ENCODE peak calls at places on chromosomes 11 and 22, in six cellular contexts. One of them, this sample, is unnamed.

GRCh38 chr11:57425565-57426438 is 1.1 kb downstream of the SLC43A3 start:
- DNase-seq in AG08395: peak; percentile 55
- DNase-seq in adipocyte: no peak
- DNase-seq in activated effector memory CD4-positive, alpha-beta T cell treated with anti-CD3 and anti-CD28 coated beads, Interleukin-2, amount 50 U/mL, for 16 hours: peak; percentile 65
- DNase-seq in NCI-H524: no peak
- DNase-seq in tibial artery: peak; percentile 84
- DNase-seq in this sample: peak; percentile 69

GRCh38 chr11:95443386-95443785 is 212.4 kb upstream of the SESN3 start:
- DNase-seq in AG08395: no peak
- DNase-seq in adipocyte: no peak
- DNase-seq in activated effector memory CD4-positive, alpha-beta T cell treated with anti-CD3 and anti-CD28 coated beads, Interleukin-2, amount 50 U/mL, for 16 hours: peak; percentile 67
- DNase-seq in NCI-H524: no peak
- DNase-seq in tibial artery: no peak
- DNase-seq in this sample: no peak

GRCh38 chr11:55942785-55943392 is 6.7 kb upstream of the OR5I1 start:
- DNase-seq in AG08395: peak; percentile 2
- DNase-seq in adipocyte: peak; percentile 59
- DNase-seq in activated effector memory CD4-positive, alpha-beta T cell treated with anti-CD3 and anti-CD28 coated beads, Interleukin-2, amount 50 U/mL, for 16 hours: no peak
- DNase-seq in NCI-H524: no peak
- DNase-seq in tibial artery: no peak
- DNase-seq in this sample: peak; percentile 30

GRCh38 chr11:106493751-106494150 is 416.3 kb downstream of the AASDHPPT start:
- DNase-seq in AG08395: no peak
- DNase-seq in adipocyte: peak; percentile 66
- DNase-seq in activated effector memory CD4-positive, alpha-beta T cell treated with anti-CD3 and anti-CD28 coated beads, Interleukin-2, amount 50 U/mL, for 16 hours: no peak
- DNase-seq in NCI-H524: no peak
- DNase-seq in tibial artery: no peak
- DNase-seq in this sample: no peak

GRCh38 chr11:112613051-112613972 is 347.9 kb upstream of the NCAM1 start:
- DNase-seq in AG08395: peak; percentile 71
- DNase-seq in adipocyte: peak; percentile 5
- DNase-seq in activated effector memory CD4-positive, alpha-beta T cell treated with anti-CD3 and anti-CD28 coated beads, Interleukin-2, amount 50 U/mL, for 16 hours: no peak
- DNase-seq in NCI-H524: peak; percentile 15
- DNase-seq in tibial artery: no peak
- DNase-seq in this sample: peak; percentile 86

GRCh38 chr22:46779023-46779422 is 16.6 kb downstream of the TBC1D22A start:
- DNase-seq in AG08395: no peak
- DNase-seq in adipocyte: no peak
- DNase-seq in activated effector memory CD4-positive, alpha-beta T cell treated with anti-CD3 and anti-CD28 coated beads, Interleukin-2, amount 50 U/mL, for 16 hours: no peak
- DNase-seq in NCI-H524: no peak
- DNase-seq in tibial artery: no peak
- DNase-seq in this sample: no peak

GRCh38 chr22:29636751-29637150 is 33.3 kb downstream of the NF2 start:
- DNase-seq in AG08395: no peak
- DNase-seq in adipocyte: no peak
- DNase-seq in activated effector memory CD4-positive, alpha-beta T cell treated with anti-CD3 and anti-CD28 coated beads, Interleukin-2, amount 50 U/mL, for 16 hours: no peak
- DNase-seq in NCI-H524: no peak
- DNase-seq in tibial artery: no peak
- DNase-seq in this sample: no peak

GRCh38 chr11:74085542-74085892 is 76.6 kb upstream of the UCP3 start:
- DNase-seq in AG08395: no peak
- DNase-seq in adipocyte: no peak
- DNase-seq in activated effector memory CD4-positive, alpha-beta T cell treated with anti-CD3 and anti-CD28 coated beads, Interleukin-2, amount 50 U/mL, for 16 hours: no peak
- DNase-seq in NCI-H524: no peak
- DNase-seq in tibial artery: peak; percentile 26
- DNase-seq in this sample: no peak

GRCh38 chr22:45731041-45731797 is 59.6 kb downstream of the ATXN10 start:
- DNase-seq in AG08395: peak; percentile 30
- DNase-seq in adipocyte: peak; percentile 42
- DNase-seq in activated effector memory CD4-positive, alpha-beta T cell treated with anti-CD3 and anti-CD28 coated beads, Interleukin-2, amount 50 U/mL, for 16 hours: no peak
- DNase-seq in NCI-H524: no peak
- DNase-seq in tibial artery: no peak
- DNase-seq in this sample: peak; percentile 44

GRCh38 chr11:42802211-42802918 is 509.4 kb upstream of the API5 start:
- DNase-seq in AG08395: no peak
- DNase-seq in adipocyte: no peak
- DNase-seq in activated effector memory CD4-positive, alpha-beta T cell treated with anti-CD3 and anti-CD28 coated beads, Interleukin-2, amount 50 U/mL, for 16 hours: no peak
- DNase-seq in NCI-H524: no peak
- DNase-seq in tibial artery: no peak
- DNase-seq in this sample: no peak

GRCh38 chr11:107257660-107258059 is 200.0 kb downstream of the CWF19L2 start:
- DNase-seq in AG08395: no peak
- DNase-seq in adipocyte: no peak
- DNase-seq in activated effector memory CD4-positive, alpha-beta T cell treated with anti-CD3 and anti-CD28 coated beads, Interleukin-2, amount 50 U/mL, for 16 hours: no peak
- DNase-seq in NCI-H524: no peak
- DNase-seq in tibial artery: no peak
- DNase-seq in this sample: no peak

GRCh38 chr22:29093980-29094379 is 21.1 kb downstream of the KREMEN1 start:
- DNase-seq in AG08395: peak; percentile 45
- DNase-seq in adipocyte: peak; percentile 54
- DNase-seq in activated effector memory CD4-positive, alpha-beta T cell treated with anti-CD3 and anti-CD28 coated beads, Interleukin-2, amount 50 U/mL, for 16 hours: no peak
- DNase-seq in NCI-H524: no peak
- DNase-seq in tibial artery: no peak
- DNase-seq in this sample: peak; percentile 57

GRCh38 chr11:76214186-76214585 is 7.9 kb upstream of the WNT11 start:
- DNase-seq in AG08395: no peak
- DNase-seq in adipocyte: no peak
- DNase-seq in activated effector memory CD4-positive, alpha-beta T cell treated with anti-CD3 and anti-CD28 coated beads, Interleukin-2, amount 50 U/mL, for 16 hours: no peak
- DNase-seq in NCI-H524: no peak
- DNase-seq in tibial artery: no peak
- DNase-seq in this sample: no peak

GRCh38 chr11:134949121-134949591 is 537.1 kb upstream of the B3GAT1 start:
- DNase-seq in AG08395: peak; percentile 83
- DNase-seq in adipocyte: peak; percentile 74
- DNase-seq in activated effector memory CD4-positive, alpha-beta T cell treated with anti-CD3 and anti-CD28 coated beads, Interleukin-2, amount 50 U/mL, for 16 hours: no peak
- DNase-seq in NCI-H524: no peak
- DNase-seq in tibial artery: peak; percentile 73
- DNase-seq in this sample: peak; percentile 53

GRCh38 chr11:108965602-108966001 is 300.7 kb downstream of the DDX10 start:
- DNase-seq in AG08395: peak; percentile 85
- DNase-seq in adipocyte: peak; percentile 38
- DNase-seq in activated effector memory CD4-positive, alpha-beta T cell treated with anti-CD3 and anti-CD28 coated beads, Interleukin-2, amount 50 U/mL, for 16 hours: no peak
- DNase-seq in NCI-H524: no peak
- DNase-seq in tibial artery: no peak
- DNase-seq in this sample: peak; percentile 63

GRCh38 chr11:942853-943252 is 17.2 kb downstream of the AP2A2 start:
- DNase-seq in AG08395: peak; percentile 40
- DNase-seq in adipocyte: peak; percentile 27
- DNase-seq in activated effector memory CD4-positive, alpha-beta T cell treated with anti-CD3 and anti-CD28 coated beads, Interleukin-2, amount 50 U/mL, for 16 hours: no peak
- DNase-seq in NCI-H524: no peak
- DNase-seq in tibial artery: no peak
- DNase-seq in this sample: peak; percentile 77

GRCh38 chr11:43746670-43747069 is 66.1 kb downstream of the HSD17B12 start:
- DNase-seq in AG08395: no peak
- DNase-seq in adipocyte: no peak
- DNase-seq in activated effector memory CD4-positive, alpha-beta T cell treated with anti-CD3 and anti-CD28 coated beads, Interleukin-2, amount 50 U/mL, for 16 hours: no peak
- DNase-seq in NCI-H524: no peak
- DNase-seq in tibial artery: no peak
- DNase-seq in this sample: no peak

GRCh38 chr22:19174106-19175025 is 4.2 kb downstream of the SLC25A1 start:
- DNase-seq in AG08395: peak; percentile 63
- DNase-seq in adipocyte: peak; percentile 56
- DNase-seq in activated effector memory CD4-positive, alpha-beta T cell treated with anti-CD3 and anti-CD28 coated beads, Interleukin-2, amount 50 U/mL, for 16 hours: no peak
- DNase-seq in NCI-H524: no peak
- DNase-seq in tibial artery: no peak
- DNase-seq in this sample: peak; percentile 78

GRCh38 chr22:37905534-37906363 is at the start of gene MICALL1:
- DNase-seq in AG08395: peak; percentile 78
- DNase-seq in adipocyte: peak; percentile 89
- DNase-seq in activated effector memory CD4-positive, alpha-beta T cell treated with anti-CD3 and anti-CD28 coated beads, Interleukin-2, amount 50 U/mL, for 16 hours: peak; percentile 88
- DNase-seq in NCI-H524: peak; percentile 13
- DNase-seq in tibial artery: peak; percentile 54
- DNase-seq in this sample: peak; percentile 94

GRCh38 chr11:131841028-131841427 is 470.6 kb downstream of the NTM start:
- DNase-seq in AG08395: no peak
- DNase-seq in adipocyte: peak; percentile 13
- DNase-seq in activated effector memory CD4-positive, alpha-beta T cell treated with anti-CD3 and anti-CD28 coated beads, Interleukin-2, amount 50 U/mL, for 16 hours: no peak
- DNase-seq in NCI-H524: no peak
- DNase-seq in tibial artery: no peak
- DNase-seq in this sample: no peak

GRCh38 chr11:65911682-65912568 is 6.9 kb downstream of the C11orf68 start:
- DNase-seq in AG08395: peak; percentile 93
- DNase-seq in adipocyte: peak; percentile 80
- DNase-seq in activated effector memory CD4-positive, alpha-beta T cell treated with anti-CD3 and anti-CD28 coated beads, Interleukin-2, amount 50 U/mL, for 16 hours: no peak
- DNase-seq in NCI-H524: peak; percentile 45
- DNase-seq in tibial artery: peak; percentile 80
- DNase-seq in this sample: peak; percentile 84

GRCh38 chr22:35547993-35548761 is 7.5 kb downstream of the RASD2 start:
- DNase-seq in AG08395: no peak
- DNase-seq in adipocyte: no peak
- DNase-seq in activated effector memory CD4-positive, alpha-beta T cell treated with anti-CD3 and anti-CD28 coated beads, Interleukin-2, amount 50 U/mL, for 16 hours: no peak
- DNase-seq in NCI-H524: no peak
- DNase-seq in tibial artery: no peak
- DNase-seq in this sample: no peak

GRCh38 chr11:28350216-28350615 is 242.0 kb downstream of the METTL15 start:
- DNase-seq in AG08395: no peak
- DNase-seq in adipocyte: peak; percentile 11
- DNase-seq in activated effector memory CD4-positive, alpha-beta T cell treated with anti-CD3 and anti-CD28 coated beads, Interleukin-2, amount 50 U/mL, for 16 hours: no peak
- DNase-seq in NCI-H524: no peak
- DNase-seq in tibial artery: no peak
- DNase-seq in this sample: no peak

GRCh38 chr11:117840881-117841581 is 16.5 kb upstream of the FXYD2 start:
- DNase-seq in AG08395: no peak
- DNase-seq in adipocyte: no peak
- DNase-seq in activated effector memory CD4-positive, alpha-beta T cell treated with anti-CD3 and anti-CD28 coated beads, Interleukin-2, amount 50 U/mL, for 16 hours: peak; percentile 44
- DNase-seq in NCI-H524: no peak
- DNase-seq in tibial artery: no peak
- DNase-seq in this sample: no peak

GRCh38 chr11:112811781-112812180 is 149.4 kb upstream of the NCAM1 start:
- DNase-seq in AG08395: no peak
- DNase-seq in adipocyte: no peak
- DNase-seq in activated effector memory CD4-positive, alpha-beta T cell treated with anti-CD3 and anti-CD28 coated beads, Interleukin-2, amount 50 U/mL, for 16 hours: no peak
- DNase-seq in NCI-H524: no peak
- DNase-seq in tibial artery: no peak
- DNase-seq in this sample: no peak

GRCh38 chr11:77699425-77699824 is 61.8 kb upstream of the CLNS1A start:
- DNase-seq in AG08395: no peak
- DNase-seq in adipocyte: no peak
- DNase-seq in activated effector memory CD4-positive, alpha-beta T cell treated with anti-CD3 and anti-CD28 coated beads, Interleukin-2, amount 50 U/mL, for 16 hours: no peak
- DNase-seq in NCI-H524: no peak
- DNase-seq in tibial artery: no peak
- DNase-seq in this sample: no peak

GRCh38 chr11:59841514-59841913 is 3.8 kb downstream of the CBLIF start:
- DNase-seq in AG08395: no peak
- DNase-seq in adipocyte: no peak
- DNase-seq in activated effector memory CD4-positive, alpha-beta T cell treated with anti-CD3 and anti-CD28 coated beads, Interleukin-2, amount 50 U/mL, for 16 hours: no peak
- DNase-seq in NCI-H524: no peak
- DNase-seq in tibial artery: no peak
- DNase-seq in this sample: no peak

GRCh38 chr11:26231252-26231661 is 100.7 kb upstream of the ANO3 start:
- DNase-seq in AG08395: peak; percentile 63
- DNase-seq in adipocyte: peak; percentile 57
- DNase-seq in activated effector memory CD4-positive, alpha-beta T cell treated with anti-CD3 and anti-CD28 coated beads, Interleukin-2, amount 50 U/mL, for 16 hours: no peak
- DNase-seq in NCI-H524: no peak
- DNase-seq in tibial artery: no peak
- DNase-seq in this sample: peak; percentile 52

GRCh38 chr22:44523981-44524759 is 26.1 kb upstream of the RTL6 start:
- DNase-seq in AG08395: peak; percentile 92
- DNase-seq in adipocyte: peak; percentile 92
- DNase-seq in activated effector memory CD4-positive, alpha-beta T cell treated with anti-CD3 and anti-CD28 coated beads, Interleukin-2, amount 50 U/mL, for 16 hours: peak; percentile 25
- DNase-seq in NCI-H524: peak; percentile 98
- DNase-seq in tibial artery: no peak
- DNase-seq in this sample: peak; percentile 86

GRCh38 chr11:3644817-3645235 is at the start of gene ART1:
- DNase-seq in AG08395: no peak
- DNase-seq in adipocyte: no peak
- DNase-seq in activated effector memory CD4-positive, alpha-beta T cell treated with anti-CD3 and anti-CD28 coated beads, Interleukin-2, amount 50 U/mL, for 16 hours: no peak
- DNase-seq in NCI-H524: no peak
- DNase-seq in tibial artery: no peak
- DNase-seq in this sample: no peak

GRCh38 chr11:112277937-112278336 is 17.3 kb upstream of the PLET1 start:
- DNase-seq in AG08395: peak; percentile 21
- DNase-seq in adipocyte: peak; percentile 64
- DNase-seq in activated effector memory CD4-positive, alpha-beta T cell treated with anti-CD3 and anti-CD28 coated beads, Interleukin-2, amount 50 U/mL, for 16 hours: no peak
- DNase-seq in NCI-H524: no peak
- DNase-seq in tibial artery: no peak
- DNase-seq in this sample: peak; percentile 41

GRCh38 chr11:571802-572185 is 4.5 kb upstream of the PHRF1 start:
- DNase-seq in AG08395: no peak
- DNase-seq in adipocyte: no peak
- DNase-seq in activated effector memory CD4-positive, alpha-beta T cell treated with anti-CD3 and anti-CD28 coated beads, Interleukin-2, amount 50 U/mL, for 16 hours: no peak
- DNase-seq in NCI-H524: no peak
- DNase-seq in tibial artery: no peak
- DNase-seq in this sample: no peak

GRCh38 chr22:27318516-27318915 is 483.0 kb downstream of the MN1 start:
- DNase-seq in AG08395: peak; percentile 69
- DNase-seq in adipocyte: peak; percentile 88
- DNase-seq in activated effector memory CD4-positive, alpha-beta T cell treated with anti-CD3 and anti-CD28 coated beads, Interleukin-2, amount 50 U/mL, for 16 hours: no peak
- DNase-seq in NCI-H524: no peak
- DNase-seq in tibial artery: no peak
- DNase-seq in this sample: peak; percentile 73

GRCh38 chr11:123594188-123594901 is 60.1 kb downstream of the SCN3B start:
- DNase-seq in AG08395: peak; percentile 47
- DNase-seq in adipocyte: no peak
- DNase-seq in activated effector memory CD4-positive, alpha-beta T cell treated with anti-CD3 and anti-CD28 coated beads, Interleukin-2, amount 50 U/mL, for 16 hours: no peak
- DNase-seq in NCI-H524: no peak
- DNase-seq in tibial artery: no peak
- DNase-seq in this sample: peak; percentile 30

GRCh38 chr11:66766681-66767080 is 37.7 kb upstream of the SPTBN2 start:
- DNase-seq in AG08395: no peak
- DNase-seq in adipocyte: peak; percentile 56
- DNase-seq in activated effector memory CD4-positive, alpha-beta T cell treated with anti-CD3 and anti-CD28 coated beads, Interleukin-2, amount 50 U/mL, for 16 hours: no peak
- DNase-seq in NCI-H524: no peak
- DNase-seq in tibial artery: no peak
- DNase-seq in this sample: peak; percentile 7

GRCh38 chr11:33480636-33481035 is 220.0 kb downstream of the C11orf91 start:
- DNase-seq in AG08395: no peak
- DNase-seq in adipocyte: no peak
- DNase-seq in activated effector memory CD4-positive, alpha-beta T cell treated with anti-CD3 and anti-CD28 coated beads, Interleukin-2, amount 50 U/mL, for 16 hours: no peak
- DNase-seq in NCI-H524: no peak
- DNase-seq in tibial artery: no peak
- DNase-seq in this sample: no peak

GRCh38 chr22:22865311-22866072 is 22.1 kb upstream of the IGLL5 start:
- DNase-seq in AG08395: no peak
- DNase-seq in adipocyte: no peak
- DNase-seq in activated effector memory CD4-positive, alpha-beta T cell treated with anti-CD3 and anti-CD28 coated beads, Interleukin-2, amount 50 U/mL, for 16 hours: peak; percentile 68
- DNase-seq in NCI-H524: no peak
- DNase-seq in tibial artery: no peak
- DNase-seq in this sample: no peak

GRCh38 chr22:37267661-37268413 is 14.5 kb upstream of the CYTH4 start:
- DNase-seq in AG08395: no peak
- DNase-seq in adipocyte: no peak
- DNase-seq in activated effector memory CD4-positive, alpha-beta T cell treated with anti-CD3 and anti-CD28 coated beads, Interleukin-2, amount 50 U/mL, for 16 hours: no peak
- DNase-seq in NCI-H524: no peak
- DNase-seq in tibial artery: no peak
- DNase-seq in this sample: no peak